ENCODE peak calls at places on chromosomes 1 and 21, in eight cellular contexts. P is activated effector memory CD4-positive, alpha-beta T cell treated with Interleukin-2 at 50 U/mL for 16 hours; E is sciatic nerve; Y is AG04450; V is testis; Q is C1 segment of cervical spinal cord; G is H4; F is RPMI8226. S is an unnamed sample.

GRCh38 chr1:210233216-210233494 is 559 bp downstream of the SERTAD4 start:
- DNase-seq in P (no peak), E (no peak), Y (no peak), V (no peak), Q (no peak), G (no peak), F (peak), S (no peak)

GRCh38 chr1:25744636-25745425 is 55.2 kb upstream of the SELENON start:
- DNase-seq in P (no peak), E (no peak), Y (no peak), V (no peak), Q (no peak), G (no peak), F (no peak), S (no peak)

GRCh38 chr21:41965045-41965444 is 11.2 kb upstream of the C2CD2 start:
- DNase-seq in P (no peak), E (no peak), Y (no peak), V (no peak), Q (no peak), G (no peak), F (no peak), S (no peak)

GRCh38 chr1:66371233-66372005 is 162.5 kb upstream of the SGIP1 start:
- DNase-seq in P (no peak), E (no peak), Y (no peak), V (no peak), Q (no peak), G (no peak), F (no peak), S (peak)

GRCh38 chr21:17488620-17489019 is 24.2 kb upstream of the CXADR start:
- DNase-seq in P (no peak), E (no peak), Y (no peak), V (no peak), Q (no peak), G (no peak), F (no peak), S (no peak)

GRCh38 chr1:117161887-117162286 is 40.3 kb upstream of the TRIM45 start:
- DNase-seq in P (no peak), E (no peak), Y (no peak), V (no peak), Q (no peak), G (no peak), F (no peak), S (no peak)

GRCh38 chr1:24216254-24216653 is 29.2 kb upstream of the IFNLR1 start:
- DNase-seq in P (no peak), E (no peak), Y (no peak), V (no peak), Q (no peak), G (no peak), F (no peak), S (no peak)

GRCh38 chr1:157193702-157194391 is 55.7 kb upstream of the ETV3 start:
- DNase-seq in P (peak), E (peak), Y (peak), V (peak), Q (peak), G (peak), F (peak), S (peak)

GRCh38 chr1:159798893-159799292 is 3.3 kb upstream of the FCRL6 start:
- DNase-seq in P (peak), E (peak), Y (peak), V (peak), Q (peak), G (peak), F (peak), S (peak)

S was measured in SJSA1.